ENCODE peak calls at places on chromosomes 11 and 22, in nine cellular contexts. P is NCI-H1105 treated with DMSO at 0.1 percent for 48 hours; M is GM04503; A is activated CD4-positive, alpha-beta T cell treated with anti-CD3 and anti-CD28 coated beads for 24 hours; S is stimulated activated CD4-positive, alpha-beta T cell treated with anti-CD3 and anti-CD28 coated beads, Interleukin-4, amount 100 ng/mL, for 4 hours; N is H4; V is activated naive CD8-positive, alpha-beta T cell treated with anti-CD3 and anti-CD28 coated beads, Interleukin-2, amount 50 U/mL, for 24 hours; R is activated naive CD4-positive, alpha-beta T cell treated with anti-CD3 and anti-CD28 coated beads, Interleukin-2, amount 10 ng/mL, durations not matched to agents 7 days and 5 days; U is left colon. Z is an unnamed sample.

GRCh38 chr11:117020873-117021564 is 77.2 kb downstream of the SIK3 start:
- DNase-seq in A (no peak), S (no peak), V (no peak), U (no peak), N (no peak), M (no peak), P (no peak), R (no peak), Z (no peak)

GRCh38 chr11:118289411-118289810 is 15.1 kb upstream of the CD3E start:
- DNase-seq in U (no peak), V (no peak), S (no peak), R (no peak), M (no peak), A (no peak), N (no peak), P (no peak), Z (no peak)

GRCh38 chr11:31487848-31488247 is 21.6 kb downstream of the IMMP1L start:
- DNase-seq in M (no peak), R (no peak), N (peak), A (no peak), V (no peak), U (no peak), P (peak), S (no peak), Z (no peak)

GRCh38 chr11:129324533-129325175 is 51.0 kb upstream of the BARX2 start:
- DNase-seq in S (no peak), V (no peak), A (no peak), N (no peak), R (no peak), P (no peak), M (no peak), U (peak), Z (peak)

GRCh38 chr11:13118194-13118593 is 109.1 kb downstream of the RASSF10 start:
- DNase-seq in U (no peak), V (no peak), P (no peak), A (no peak), N (peak), S (no peak), R (no peak), M (peak), Z (no peak)

GRCh38 chr22:28822930-28823481 is 22.6 kb upstream of the XBP1 start:
- DNase-seq in S (no peak), A (no peak), U (no peak), R (peak), P (peak), M (no peak), V (no peak), N (no peak), Z (peak)

GRCh38 chr11:130703489-130704190 is 212.6 kb downstream of the SNX19 start:
- DNase-seq in A (no peak), V (no peak), S (no peak), P (no peak), R (no peak), U (no peak), N (no peak), M (no peak), Z (no peak)

GRCh38 chr11:31887180-31887579 is 76.1 kb upstream of the PAX6 start:
- DNase-seq in V (peak), R (peak), N (no peak), U (no peak), S (no peak), A (no peak), P (no peak), M (no peak), Z (no peak)

GRCh38 chr11:116373107-116373506 is 399.7 kb downstream of the BUD13 start:
- DNase-seq in P (peak), V (no peak), M (no peak), S (no peak), R (no peak), A (no peak), U (no peak), N (no peak), Z (no peak)

GRCh38 chr11:134728186-134728585 is 316.1 kb upstream of the B3GAT1 start:
- DNase-seq in R (no peak), N (no peak), U (no peak), M (no peak), A (no peak), S (no peak), P (no peak), V (no peak), Z (no peak)